ENCODE peak calls at places on chromosomes 13 and 19, in four cellular contexts. P is adrenal gland, H is lower leg skin, I is vagina. V is an unnamed sample.

GRCh38 chr13:73235385-73235784 is 176.6 kb downstream of the KLF5 start:
- DNase-seq in P (no peak), H (no peak), I (no peak), V (no peak)

GRCh38 chr13:46607768-46608553 is 55.0 kb downstream of the LRCH1 start:
- DNase-seq in P (no peak), H (no peak), I (no peak), V (no peak)

GRCh38 chr13:56351041-56351440 is 789.7 kb upstream of the PRR20A start:
- DNase-seq in P (no peak), H (no peak), I (no peak), V (no peak)

GRCh38 chr19:29622191-29623070 is 16.3 kb downstream of the POP4 start:
- DNase-seq in P (no peak), H (no peak), I (no peak), V (no peak)

GRCh38 chr13:31050486-31051400 is 111.0 kb downstream of the HSPH1 start:
- DNase-seq in P (no peak), H (no peak), I (no peak), V (no peak)

GRCh38 chr19:3369337-3370213 is 3.2 kb downstream of the NFIC start:
- DNase-seq in P (peak; percentile 85), H (no peak), I (no peak), V (peak; percentile 68)

GRCh38 chr13:34435338-34435737 is 506.7 kb upstream of the NBEA start:
- DNase-seq in P (peak; percentile 22), H (no peak), I (no peak), V (no peak)

GRCh38 chr13:80508031-80508430 is 167.1 kb upstream of the SPRY2 start:
- DNase-seq in P (no peak), H (no peak), I (no peak), V (no peak)

GRCh38 chr19:50517704-50518075 is 4.0 kb upstream of the ASPDH start:
- DNase-seq in P (no peak), H (no peak), I (no peak), V (no peak)

GRCh38 chr13:111980146-111980929 is 86.6 kb upstream of the SOX1 start:
- DNase-seq in P (no peak), H (no peak), I (no peak), V (no peak)

GRCh38 chr13:106143392-106143791 is 392.1 kb downstream of the EFNB2 start:
- DNase-seq in P (no peak), H (no peak), I (no peak), V (no peak)

GRCh38 chr13:78228940-78229339 is 310.3 kb upstream of the EDNRB start:
- DNase-seq in P (no peak), H (no peak), I (no peak), V (no peak)

GRCh38 chr19:10289167-10289835 is 451 bp upstream of the ICAM5 start:
- DNase-seq in P (no peak), H (no peak), I (no peak), V (peak; percentile 61)

GRCh38 chr19:29265436-29265835 is 52.5 kb upstream of the UQCRFS1 start:
- DNase-seq in P (no peak), H (no peak), I (no peak), V (no peak)

GRCh38 chr19:32178841-32179410 is 166.5 kb upstream of the ZNF507 start:
- DNase-seq in P (no peak), H (no peak), I (peak; percentile 67), V (no peak)

GRCh38 chr13:23467048-23467931 is 33.8 kb upstream of the SACS start:
- DNase-seq in P (no peak), H (no peak), I (no peak), V (no peak)

GRCh38 chr13:110634558-110634957 is 19.2 kb downstream of the NAXD start:
- DNase-seq in P (peak; percentile 83), H (no peak), I (no peak), V (peak; percentile 100)

GRCh38 chr19:46372901-46373572 is 26.1 kb downstream of the PPP5C start:
- DNase-seq in P (peak; percentile 40), H (no peak), I (no peak), V (no peak)

GRCh38 chr13:36362251-36362650 is 16.1 kb upstream of the SPART start:
- DNase-seq in P (no peak), H (no peak), I (no peak), V (peak; percentile 34)

GRCh38 chr13:32473650-32474049 is 45.7 kb upstream of the N4BP2L1 start:
- DNase-seq in P (no peak), H (no peak), I (no peak), V (no peak)

GRCh38 chr13:46354143-46355087 is 32.6 kb downstream of the RUBCNL start:
- DNase-seq in P (no peak), H (no peak), I (no peak), V (peak; percentile 38)

GRCh38 chr13:44904982-44905381 is 84.3 kb downstream of the NUFIP1 start:
- DNase-seq in P (peak; percentile 39), H (peak; percentile 50), I (no peak), V (peak; percentile 49)

GRCh38 chr19:33234092-33234491 is 8.4 kb upstream of the SLC7A10 start:
- DNase-seq in P (no peak), H (no peak), I (no peak), V (no peak)

GRCh38 chr19:33235269-33235995 is 9.8 kb upstream of the SLC7A10 start:
- DNase-seq in P (peak; percentile 87), H (peak; percentile 79), I (no peak), V (peak; percentile 97)

GRCh38 chr19:33236696-33237390 is 11.2 kb upstream of the SLC7A10 start:
- DNase-seq in P (no peak), H (no peak), I (no peak), V (no peak)

GRCh38 chr19:33234736-33235135 is 9.1 kb upstream of the SLC7A10 start:
- DNase-seq in P (no peak), H (no peak), I (no peak), V (no peak)

GRCh38 chr19:33235996-33236350 is 10.3 kb upstream of the SLC7A10 start:
- DNase-seq in P (no peak), H (no peak), I (no peak), V (no peak)
- TF ChIP-seq POLR2A in P (no peak), H (no peak), I (no peak), V (no peak)

GRCh38 chr13:21785990-21786389 is 115.1 kb downstream of the FGF9 start:
- DNase-seq in P (no peak), H (no peak), I (no peak), V (no peak)
- TF ChIP-seq POLR2A in P (no peak), H (no peak), I (no peak), V (no peak)

GRCh38 chr13:43023244-43023931 is at the start of gene DNAJC15:
- DNase-seq in P (peak; percentile 88), H (peak; percentile 85), I (no peak), V (no peak)
- TF ChIP-seq POLR2A in P (peak; percentile 65), H (no peak), I (no peak), V (peak; percentile 69)

GRCh38 chr19:11964858-11965645 is at the start of gene ZNF763:
- DNase-seq in P (peak; percentile 96), H (peak; percentile 96), I (peak; percentile 92), V (peak; percentile 66)
- TF ChIP-seq POLR2A in P (peak; percentile 60), H (no peak), I (no peak), V (no peak)

DNA sequence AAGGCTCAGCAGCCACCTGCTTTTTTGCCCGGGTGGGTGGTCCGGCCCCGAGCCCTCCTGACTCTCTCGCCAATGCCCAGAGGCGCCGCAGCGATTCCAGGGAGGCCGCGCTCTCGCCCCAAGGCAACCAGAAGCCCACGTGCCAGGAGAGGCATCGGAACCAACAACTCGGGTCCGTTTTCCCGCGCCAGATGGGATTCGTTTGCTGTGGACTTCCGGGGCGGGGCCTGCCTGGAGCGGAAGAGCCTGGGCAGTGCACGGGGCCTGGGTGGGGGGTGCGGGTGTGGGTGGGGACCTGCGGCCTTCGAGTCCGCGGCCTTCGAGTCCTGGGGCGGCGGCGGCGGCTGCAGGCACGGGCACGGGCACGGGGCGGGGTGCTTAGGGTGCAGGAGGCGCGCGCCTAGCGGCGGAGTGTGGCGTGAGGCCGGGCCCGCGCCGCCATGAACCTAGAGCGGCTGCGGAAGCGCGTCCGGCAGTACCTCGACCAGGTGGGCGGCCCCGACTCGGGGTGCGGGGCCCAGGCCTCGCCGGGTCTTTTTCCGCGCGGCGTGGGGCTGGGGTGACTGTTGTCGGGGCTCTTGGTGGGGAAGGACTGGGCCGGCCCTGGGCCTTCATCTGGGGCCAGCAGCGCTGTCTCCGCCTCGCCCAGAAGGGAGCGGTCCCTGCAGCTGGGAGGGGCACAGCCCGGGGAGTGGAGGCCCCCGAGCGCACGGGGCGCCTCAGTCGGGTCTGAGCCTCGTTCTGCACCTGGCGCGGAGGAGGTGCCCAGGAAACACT is at the start of gene CDC16:
- DNase-seq in P (peak; percentile 96), H (peak; percentile 89), I (peak; percentile 93), V (peak; percentile 98)
- TF ChIP-seq POLR2A in P (peak; percentile 70), H (no peak), I (no peak), V (peak; percentile 40)

GRCh38 chr19:35756373-35757230 is at the start of gene HSPB6:
- DNase-seq in P (peak; percentile 72), H (no peak), I (peak; percentile 92), V (no peak)

GRCh38 chr19:35755160-35755549 is 1.7 kb downstream of the HSPB6 start:
- DNase-seq in P (no peak), H (no peak), I (peak; percentile 95), V (no peak)

GRCh38 chr19:35757231-35757748 is 461 bp upstream of the HSPB6 start:
- DNase-seq in P (peak; percentile 86), H (peak; percentile 68), I (peak; percentile 99), V (peak; percentile 92)

GRCh38 chr19:35754365-35755139 is 2.3 kb downstream of the HSPB6 start:
- DNase-seq in P (no peak), H (no peak), I (no peak), V (no peak)

GRCh38 chr19:35755550-35756371 is 1.1 kb downstream of the HSPB6 start:
- DNase-seq in P (peak; percentile 93), H (peak; percentile 70), I (peak; percentile 95), V (no peak)
- TF ChIP-seq POLR2A in P (peak; percentile 64), H (no peak), I (no peak), V (no peak)

GRCh38 chr19:40590464-40591265 is 10.5 kb upstream of the LTBP4 start:
- DNase-seq in P (no peak), H (no peak), I (no peak), V (no peak)

GRCh38 chr19:40588110-40588854 is 11.6 kb downstream of the SHKBP1 start:
- DNase-seq in P (no peak), H (no peak), I (no peak), V (no peak)

GRCh38 chr19:40589723-40590429 is 11.3 kb upstream of the LTBP4 start:
- DNase-seq in P (no peak), H (no peak), I (no peak), V (no peak)

GRCh38 chr19:40586611-40587010 is 9.9 kb downstream of the SHKBP1 start:
- DNase-seq in P (no peak), H (no peak), I (no peak), V (no peak)

DNA sequence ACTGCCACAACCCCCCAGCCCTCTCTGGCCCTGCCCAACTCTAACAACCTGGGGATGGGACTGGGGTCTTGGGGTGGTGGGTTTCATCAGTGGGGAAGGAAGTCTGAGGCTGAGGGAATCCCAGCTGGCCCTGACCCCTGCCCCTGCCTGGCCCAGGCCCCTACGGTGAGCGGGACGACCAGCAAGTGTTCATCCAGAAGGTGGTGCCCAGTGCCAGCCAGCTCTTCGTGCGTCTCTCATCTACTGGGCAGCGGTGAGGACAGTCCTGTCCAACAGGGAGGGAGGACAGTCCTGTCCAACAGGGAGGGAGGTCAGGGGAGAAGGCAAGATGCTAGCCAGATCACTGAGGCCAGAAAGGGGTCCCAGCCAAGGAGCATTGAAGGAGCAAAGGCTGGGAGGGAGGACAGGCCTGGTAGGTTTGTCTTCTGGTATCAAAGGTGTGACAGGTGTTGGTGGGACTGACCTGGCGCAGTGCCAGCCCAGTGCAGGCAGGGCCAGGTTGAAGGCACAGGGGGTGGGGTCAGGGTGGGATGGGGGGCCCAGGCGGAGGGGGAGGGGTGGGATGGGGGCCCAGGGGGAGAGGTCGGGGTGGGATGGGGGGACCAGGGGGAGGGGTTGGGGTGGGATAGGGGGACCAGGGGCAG is 12.1 kb upstream of the LTBP4 start:
- DNase-seq in P (no peak), H (no peak), I (no peak), V (no peak)
- TF ChIP-seq POLR2A in P (no peak), H (no peak), I (no peak), V (no peak)

V was measured in H54.